ENCODE peak calls at places on chromosomes 4 and X, in six cellular contexts. H is suprapubic skin, M is pancreas, U is testis, C is spleen, X is dorsolateral prefrontal cortex. N is an unnamed sample.

GRCh38 chrX:132831336-132831973 is 127.0 kb downstream of the HS6ST2 start:
- DNase-seq in C (no peak), M (no peak), H (no peak), U (peak; percentile 60), X (no peak), N (no peak)

GRCh38 chr4:79050521-79050880 is 111.3 kb upstream of the PAQR3 start:
- DNase-seq in M (no peak), X (no peak), C (no peak), U (no peak), H (no peak), N (no peak)

GRCh38 chr4:24514808-24515207 is 69.5 kb downstream of the DHX15 start:
- DNase-seq in C (no peak), M (no peak), X (no peak), H (no peak), U (no peak), N (no peak)

GRCh38 chrX:116824785-116825184 is 362.0 kb upstream of the CT83 start:
- DNase-seq in H (no peak), C (no peak), M (no peak), U (no peak), X (no peak), N (no peak)

GRCh38 chrX:38596939-38597338 is 35.6 kb downstream of the TSPAN7 start:
- DNase-seq in M (no peak), C (no peak), U (no peak), H (no peak), X (no peak), N (no peak)

GRCh38 chrX:124555036-124555595 is 208.8 kb downstream of the SH2D1A start:
- DNase-seq in U (no peak), C (no peak), H (no peak), X (no peak), M (no peak), N (no peak)

GRCh38 chrX:133880032-133880443 is 105.4 kb downstream of the GPC3 start:
- DNase-seq in M (no peak), X (no peak), C (no peak), H (no peak), U (no peak), N (no peak)

GRCh38 chrX:37783284-37783683 is 3.4 kb downstream of the CYBB start:
- DNase-seq in H (no peak), X (no peak), U (no peak), M (no peak), C (peak; percentile 68), N (no peak)

GRCh38 chr4:7333801-7334421 is 100.8 kb downstream of the PSAPL1 start:
- DNase-seq in M (no peak), U (no peak), C (peak; percentile 58), H (no peak), X (no peak), N (no peak)

GRCh38 chr4:81457345-81457744 is 14.4 kb downstream of the RASGEF1B start:
- DNase-seq in U (no peak), H (no peak), X (no peak), M (no peak), C (no peak), N (no peak)

GRCh38 chrX:107025538-107025937 is 25.5 kb upstream of the MORC4 start:
- DNase-seq in C (no peak), U (peak; percentile 14), X (no peak), H (no peak), M (no peak), N (no peak)

GRCh38 chr4:142512161-142512560 is 333.9 kb downstream of the INPP4B start:
- DNase-seq in U (no peak), M (no peak), H (no peak), C (no peak), X (no peak), N (no peak)

GRCh38 chr4:146508229-146508939 is 13.4 kb downstream of the SLC10A7 start:
- DNase-seq in X (no peak), U (no peak), C (no peak), H (no peak), M (no peak), N (no peak)

GRCh38 chr4:23881674-23882337 is 8.0 kb downstream of the PPARGC1A start:
- DNase-seq in M (no peak), X (no peak), H (no peak), C (no peak), U (no peak), N (no peak)

GRCh38 chr4:25821899-25822298 is 40.9 kb downstream of the SEL1L3 start:
- DNase-seq in C (no peak), H (no peak), M (no peak), X (no peak), U (no peak), N (no peak)
- H3K27ac ChIP-seq in C (no peak overlapping the region), H (no peak overlapping the region), M (no peak overlapping the region), X (no peak overlapping the region), U (no peak overlapping the region), N (no peak overlapping the region)

GRCh38 chrX:57930051-57930450 is 19.8 kb upstream of the ZXDA start:
- DNase-seq in U (no peak), M (no peak), C (no peak), X (no peak), H (no peak), N (no peak)

GRCh38 chrX:57932266-57932665 is 22.0 kb upstream of the ZXDA start:
- DNase-seq in C (no peak), U (no peak), M (no peak), X (no peak), H (no peak), N (no peak)

GRCh38 chrX:57925806-57926205 is 15.5 kb upstream of the ZXDA start:
- DNase-seq in M (no peak), H (no peak), C (no peak), X (no peak), U (no peak), N (no peak)

GRCh38 chrX:57933321-57933720 is 23.1 kb upstream of the ZXDA start:
- DNase-seq in U (no peak), X (no peak), H (no peak), C (no peak), M (no peak), N (no peak)

DNA sequence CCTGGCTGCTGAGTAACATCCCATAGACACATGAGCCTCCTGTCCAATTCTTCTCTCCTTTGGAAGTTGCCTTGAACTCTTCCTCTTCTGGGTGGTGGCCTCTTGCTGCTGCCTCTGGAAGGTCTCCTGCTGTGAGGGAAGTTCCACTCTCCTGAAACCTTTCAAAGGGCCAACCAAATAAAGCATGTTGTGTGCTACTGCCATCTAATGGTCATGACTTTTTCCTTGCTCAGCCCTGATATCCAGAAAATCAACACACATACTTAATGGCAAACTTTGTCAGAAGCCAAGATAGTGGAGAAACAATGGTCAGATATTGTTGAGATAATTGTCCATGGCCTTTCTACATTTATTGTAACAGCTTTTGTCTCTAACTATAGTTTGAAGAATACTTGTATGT is 19.1 kb upstream of the ZXDA start:
- DNase-seq in C (no peak), U (no peak), H (no peak), M (no peak), X (no peak), N (no peak)
- H3K27ac ChIP-seq in C (no peak overlapping the region), U (no peak overlapping the region), H (no peak overlapping the region), M (no peak overlapping the region), X (no peak overlapping the region), N (no peak overlapping the region)

DNA sequence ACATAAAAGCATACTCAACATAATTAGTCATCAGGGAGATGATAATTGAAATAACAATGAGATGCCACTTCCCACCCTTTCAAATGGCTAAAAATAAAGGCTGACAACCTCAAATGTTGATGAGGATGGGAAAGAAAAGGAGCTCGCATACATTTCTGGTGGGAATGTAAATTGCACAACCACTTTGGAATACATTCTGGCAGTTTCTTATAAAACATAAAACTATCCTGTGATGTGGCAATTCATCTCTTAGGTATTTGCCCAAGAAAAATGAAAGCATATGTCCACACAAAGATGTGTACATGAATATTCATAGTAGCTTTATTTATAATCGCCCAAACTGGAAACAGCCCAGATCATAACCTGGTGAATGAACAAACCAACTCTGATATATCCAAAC is 682 bp upstream of the ZNF275 start:
- DNase-seq in M (no peak), C (no peak), H (no peak), U (no peak), X (no peak), N (no peak)
- H3K27ac ChIP-seq in M (no peak overlapping the region), C (no peak overlapping the region), H (no peak overlapping the region), U (no peak overlapping the region), X (no peak overlapping the region), N (no peak overlapping the region)

DNA sequence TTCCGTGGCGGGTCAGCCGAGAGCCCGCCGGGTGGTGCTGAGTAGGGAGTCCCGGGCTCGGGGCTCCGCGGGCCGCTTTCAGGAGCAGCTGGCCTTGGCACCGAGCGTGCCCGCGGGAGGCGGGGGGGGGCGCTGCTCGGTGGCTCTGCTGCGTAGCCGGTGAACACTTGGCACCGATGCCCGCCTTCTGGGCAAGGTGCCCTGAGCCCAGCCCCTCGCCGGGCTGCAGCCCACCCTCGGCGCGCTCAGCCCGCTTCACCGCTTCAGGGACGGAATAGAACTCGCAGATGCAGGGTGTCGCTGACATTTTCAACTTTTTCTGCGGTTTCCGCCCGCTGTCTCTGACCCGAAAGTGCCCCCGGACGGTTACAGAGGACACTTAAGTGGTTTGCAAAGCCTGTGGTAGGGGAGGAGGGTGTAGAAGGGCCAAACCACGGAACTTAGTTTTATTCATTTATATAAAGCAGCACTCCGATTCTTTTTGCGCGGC is 659 bp downstream of the CD38 start:
- DNase-seq in U (no peak), H (no peak), X (peak; percentile 29), C (peak; percentile 91), M (peak; percentile 45), N (no peak)
- H3K27ac ChIP-seq in U (no peak overlapping the region), H (no peak overlapping the region), X (no peak overlapping the region), C (peak overlapping the region; percentile 81), M (no peak overlapping the region), N (no peak overlapping the region)

GRCh38 chrX:151754042-151754419 is 19.5 kb downstream of the CNGA2 start:
- DNase-seq in M (peak; percentile 52), X (peak; percentile 7), U (no peak), H (no peak), C (peak; percentile 61), N (no peak)

GRCh38 chrX:151752847-151753246 is 18.3 kb downstream of the CNGA2 start:
- DNase-seq in U (no peak), C (peak; percentile 9), H (no peak), M (no peak), X (no peak), N (no peak)

GRCh38 chrX:151754641-151755215 is 20.2 kb downstream of the CNGA2 start:
- DNase-seq in H (no peak), U (no peak), X (no peak), M (no peak), C (peak; percentile 18), N (no peak)

GRCh38 chrX:151750511-151750910 is 16.0 kb downstream of the CNGA2 start:
- DNase-seq in U (no peak), X (no peak), H (no peak), M (no peak), C (peak; percentile 38), N (no peak)

GRCh38 chrX:151753313-151754041 is 18.9 kb downstream of the CNGA2 start:
- DNase-seq in H (peak; percentile 67), M (peak; percentile 65), X (peak; percentile 28), C (peak; percentile 74), U (peak; percentile 66), N (no peak)
- H3K27ac ChIP-seq in H (no peak overlapping the region), M (no peak overlapping the region), X (no peak overlapping the region), C (no peak overlapping the region), U (no peak overlapping the region), N (no peak overlapping the region)

DNA sequence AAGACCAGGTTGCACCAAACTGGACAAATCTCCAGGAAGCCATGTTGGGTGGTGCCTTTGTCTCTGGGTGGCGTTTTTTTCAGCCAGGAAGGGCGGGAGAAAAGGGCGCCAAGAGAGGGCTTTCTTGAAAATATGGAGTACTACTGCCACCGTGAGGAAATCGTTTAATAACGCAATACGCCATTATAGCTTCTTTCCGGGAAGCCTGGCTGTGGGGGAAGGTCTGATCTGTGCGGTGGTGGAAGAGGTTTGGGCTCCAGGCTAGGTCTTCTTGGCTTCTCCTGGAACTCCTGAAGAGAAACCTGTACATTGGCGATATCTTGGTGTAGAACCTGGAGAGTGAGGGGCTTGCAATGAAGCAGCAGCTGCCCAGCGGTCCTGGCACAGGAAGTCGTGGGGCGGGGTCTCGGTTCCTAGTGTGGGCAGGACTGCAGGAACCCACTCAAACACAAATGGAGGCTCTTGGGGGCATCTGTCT is 202.7 kb downstream of the OR13H1 start:
- DNase-seq in M (peak; percentile 80), C (peak; percentile 88), H (peak; percentile 86), U (peak; percentile 17), X (peak; percentile 68), N (peak; percentile 23)
- H3K27ac ChIP-seq in M (peak overlapping the region; percentile 84), C (no peak overlapping the region), H (no peak overlapping the region), U (no peak overlapping the region), X (peak overlapping the region; percentile 94), N (peak overlapping the region; percentile 87)